ENCODE peak calls at places on chromosomes 1 and 21, in five cellular contexts. P is effector memory CD4-positive, alpha-beta T cell; I is fibroblast of lung; G is prostate gland; A is CD8-positive, alpha-beta T cell. Z is an unnamed sample.

GRCh38 chr1:14970799-14971141 is 182.8 kb upstream of the TMEM51 start:
- DNase-seq in A (no peak), I (no peak), P (no peak), G (no peak), Z (no peak)

GRCh38 chr1:1039145-1039910 is 19.4 kb downstream of the AGRN start:
- DNase-seq in I (no peak), G (no peak), P (no peak), A (no peak), Z (no peak)

GRCh38 chr1:97920275-97920831 is 481 bp downstream of the DPYD start:
- DNase-seq in G (no peak), A (no peak), P (no peak), I (peak; percentile 44), Z (peak; percentile 10)

GRCh38 chr1:15851251-15852035 is 3.9 kb downstream of the SPEN start:
- DNase-seq in I (no peak), A (no peak), G (no peak), P (no peak), Z (no peak)

GRCh38 chr1:36247538-36247937 is 23.3 kb downstream of the THRAP3 start:
- DNase-seq in G (no peak), P (no peak), I (no peak), A (no peak), Z (no peak)

GRCh38 chr1:47651311-47652089 is 213.7 kb downstream of the FOXD2 start:
- DNase-seq in P (no peak), I (no peak), A (no peak), G (no peak), Z (no peak)

GRCh38 chr1:6975991-6976390 is 190.7 kb downstream of the CAMTA1 start:
- DNase-seq in A (no peak), G (no peak), P (no peak), I (no peak), Z (no peak)

GRCh38 chr1:230199034-230199433 is 132.0 kb downstream of the GALNT2 start:
- DNase-seq in P (no peak), A (no peak), G (no peak), I (no peak), Z (no peak)

GRCh38 chr1:234745844-234746797 is 136.1 kb upstream of the IRF2BP2 start:
- DNase-seq in G (no peak), A (no peak), P (no peak), I (no peak), Z (no peak)

GRCh38 chr21:46605759-46606426 is 1.0 kb upstream of the S100B start:
- DNase-seq in P (peak; percentile 16), A (peak; percentile 59), G (no peak), I (no peak), Z (peak; percentile 42)

GRCh38 chr1:111227875-111228747 is 598 bp downstream of the CHI3L2 start:
- DNase-seq in I (peak; percentile 92), A (no peak), P (no peak), G (peak; percentile 13), Z (no peak)

GRCh38 chr1:16068356-16069270 is 4.8 kb downstream of the FAM131C start:
- DNase-seq in I (no peak), G (no peak), A (no peak), P (no peak), Z (no peak)

GRCh38 chr1:41844255-41844654 is 74.5 kb downstream of the HIVEP3 start:
- DNase-seq in A (no peak), I (no peak), P (no peak), G (no peak), Z (no peak)

GRCh38 chr1:211229365-211229759 is 29.8 kb upstream of the RCOR3 start:
- DNase-seq in A (peak; percentile 9), P (no peak), G (no peak), I (no peak), Z (no peak)

GRCh38 chr1:245195398-245195797 is 40.6 kb downstream of the KIF26B start:
- DNase-seq in A (no peak), P (no peak), I (no peak), G (no peak), Z (no peak)

DNA sequence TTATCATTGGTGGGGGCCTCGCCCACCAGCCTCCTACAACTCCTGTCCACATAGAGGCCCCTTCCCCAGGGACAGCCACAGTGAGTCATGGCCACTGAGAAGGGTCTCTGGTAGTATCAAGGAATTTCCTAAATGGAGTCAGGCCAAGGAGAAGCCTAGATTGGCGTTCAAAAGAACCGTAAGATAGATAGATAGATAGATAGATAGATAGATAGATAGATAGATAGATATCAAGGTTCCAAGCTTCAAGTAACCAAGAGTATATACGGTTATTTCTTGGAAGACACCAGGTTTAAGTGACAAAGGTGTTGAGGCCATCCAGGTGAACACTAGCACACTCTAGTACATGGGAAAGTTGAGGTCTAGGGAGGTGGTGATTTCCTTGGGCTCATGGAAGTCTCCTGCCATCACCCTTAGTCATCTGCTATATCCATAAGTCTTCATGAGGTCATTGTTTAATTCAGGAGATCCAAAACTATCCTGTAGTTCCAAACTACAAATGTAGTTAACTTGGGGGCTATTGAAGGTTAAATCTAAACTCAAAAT is 121.5 kb downstream of the SYT2 start:
- DNase-seq in P (no peak), A (no peak), I (no peak), G (no peak), Z (no peak)
- H3K27ac ChIP-seq in P (no peak overlapping the region), A (no peak overlapping the region), I (peak overlapping the region; percentile 93), G (peak overlapping the region; percentile 9), Z (no peak overlapping the region)

DNA sequence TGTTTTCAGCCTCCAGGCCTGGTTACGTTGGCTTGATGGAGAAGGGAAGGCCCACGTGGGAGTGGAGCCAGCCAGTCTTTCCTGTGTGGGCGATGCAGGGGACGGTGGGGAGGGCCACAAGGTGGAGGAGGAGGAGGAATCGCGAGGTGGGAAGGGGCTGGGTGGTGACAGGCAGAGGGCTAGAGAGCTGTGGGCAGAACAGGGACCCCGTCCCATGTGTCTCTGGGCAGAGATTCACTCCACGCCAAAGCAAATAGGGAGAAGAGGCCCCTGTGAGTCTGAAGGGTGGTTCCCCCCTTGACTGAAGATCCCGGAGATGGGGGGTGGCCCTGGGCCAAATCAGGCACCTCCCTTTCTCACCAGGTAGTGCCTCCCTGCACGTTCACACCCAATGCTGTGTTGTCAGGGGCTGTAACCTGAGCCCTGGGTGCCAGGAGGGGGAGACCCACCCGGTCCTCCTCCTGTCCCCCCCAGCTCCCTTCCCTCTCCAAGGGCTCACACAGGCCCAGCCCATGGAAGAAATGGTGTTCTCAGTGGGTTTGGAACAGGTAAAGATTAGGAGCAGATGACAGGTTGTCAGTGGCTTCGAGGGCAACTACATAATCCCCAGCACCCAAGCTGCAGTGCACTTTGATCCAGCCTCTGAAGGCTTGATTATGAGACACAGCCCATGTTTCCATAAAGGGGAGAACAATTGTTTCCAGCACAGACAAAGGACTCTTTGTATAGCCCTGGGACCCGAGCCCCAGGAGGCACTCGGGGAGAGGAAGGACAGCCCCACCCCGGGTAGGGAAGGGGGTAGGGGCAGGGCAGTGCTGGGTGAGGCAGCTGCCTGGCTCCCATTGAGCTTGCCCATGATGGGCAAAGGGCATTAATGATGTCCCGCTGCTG is 37.7 kb upstream of the GPR37L1 start:
- DNase-seq in I (no peak), P (no peak), A (no peak), G (peak; percentile 76), Z (no peak)
- H3K27ac ChIP-seq in I (no peak overlapping the region), P (no peak overlapping the region), A (no peak overlapping the region), G (peak overlapping the region; percentile 53), Z (no peak overlapping the region)

GRCh38 chr1:9624081-9624480 is 27.4 kb upstream of the PIK3CD start:
- DNase-seq in I (no peak), P (no peak), A (no peak), G (no peak), Z (no peak)

GRCh38 chr1:9613625-9614299 is 25.1 kb downstream of the TMEM201 start:
- DNase-seq in A (no peak), G (no peak), P (no peak), I (no peak), Z (no peak)

GRCh38 chr1:9621032-9621431 is 30.5 kb upstream of the PIK3CD start:
- DNase-seq in A (no peak), G (no peak), I (no peak), P (no peak), Z (no peak)

GRCh38 chr1:9615316-9616063 is 26.8 kb downstream of the TMEM201 start:
- DNase-seq in A (peak; percentile 58), P (no peak), G (no peak), I (peak; percentile 38), Z (peak; percentile 50)

GRCh38 chr1:9618912-9619679 is 30.4 kb downstream of the TMEM201 start:
- DNase-seq in P (no peak), G (no peak), A (no peak), I (no peak), Z (no peak)
- H3K27ac ChIP-seq in P (no peak overlapping the region), G (no peak overlapping the region), A (no peak overlapping the region), I (no peak overlapping the region), Z (no peak overlapping the region)

DNA sequence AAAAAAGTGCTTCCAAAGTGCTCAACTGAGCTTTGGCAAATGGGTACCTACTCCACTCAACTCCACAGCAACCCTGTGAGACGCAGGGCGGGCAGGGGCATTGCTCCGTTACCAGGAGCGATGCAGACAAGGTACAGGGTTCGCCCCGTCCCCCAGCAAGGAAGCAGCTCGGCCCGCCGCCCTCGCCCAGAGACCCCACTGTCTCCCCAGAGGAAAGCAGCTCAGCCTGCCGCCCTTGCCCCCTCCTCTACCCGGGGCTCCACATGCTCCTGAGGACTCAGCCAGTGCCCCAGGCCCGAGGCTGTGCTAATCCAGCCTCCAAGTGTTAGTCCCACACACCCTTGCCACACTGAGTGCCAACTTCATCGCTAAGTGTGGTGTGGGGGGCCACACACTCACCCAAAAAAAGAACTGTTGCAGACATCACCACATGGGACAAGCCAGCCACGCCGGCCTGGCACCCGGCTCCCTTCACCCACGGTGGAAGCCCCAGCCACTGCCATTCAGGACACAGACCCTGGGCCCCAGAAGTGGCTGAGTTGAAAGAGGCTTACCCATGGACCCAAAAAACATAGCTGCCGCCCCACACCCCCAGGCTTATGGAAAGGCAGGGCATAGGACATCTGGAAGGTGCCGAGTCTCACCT is 26.3 kb downstream of the WDR4 start:
- DNase-seq in A (no peak), G (no peak), P (no peak), I (no peak), Z (no peak)
- H3K27ac ChIP-seq in A (no peak overlapping the region), G (no peak overlapping the region), P (no peak overlapping the region), I (no peak overlapping the region), Z (no peak overlapping the region)

DNA sequence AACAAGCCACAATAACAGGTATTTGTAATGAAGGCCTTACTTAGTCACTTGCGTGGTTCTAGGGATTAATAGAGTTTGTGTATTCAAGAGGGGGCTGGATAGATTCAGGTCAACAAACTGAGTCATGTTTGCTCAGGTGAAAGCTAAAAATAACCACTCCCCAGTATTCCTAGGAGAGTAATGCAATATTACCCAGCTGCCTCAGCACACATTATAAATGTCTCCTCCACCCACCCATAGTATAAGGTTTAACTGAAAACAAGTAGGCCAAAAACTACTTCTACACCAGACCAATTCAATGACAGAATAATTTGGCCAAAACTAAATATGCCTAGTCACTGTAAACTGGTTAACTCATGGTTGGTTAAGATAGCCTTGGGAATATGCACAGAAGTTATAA is 34.4 kb downstream of the WLS start:
- DNase-seq in G (peak; percentile 29), P (no peak), I (no peak), A (no peak), Z (no peak)
- H3K27ac ChIP-seq in G (peak overlapping the region; percentile 36), P (no peak overlapping the region), I (peak overlapping the region; percentile 13), A (no peak overlapping the region), Z (no peak overlapping the region)

GRCh38 chr21:16422702-16423101 is 692.9 kb downstream of the USP25 start:
- DNase-seq in I (no peak), P (no peak), G (no peak), A (no peak), Z (no peak)

GRCh38 chr21:16418211-16418610 is 688.4 kb downstream of the USP25 start:
- DNase-seq in P (no peak), G (no peak), A (no peak), I (peak; percentile 15), Z (no peak)

GRCh38 chr21:16419188-16419874 is 689.5 kb downstream of the USP25 start:
- DNase-seq in G (peak; percentile 68), I (peak; percentile 95), P (no peak), A (no peak), Z (no peak)

GRCh38 chr21:16418663-16419062 is 688.9 kb downstream of the USP25 start:
- DNase-seq in A (no peak), I (no peak), P (no peak), G (no peak), Z (no peak)

GRCh38 chr21:16420086-16420724 is 690.4 kb downstream of the USP25 start:
- DNase-seq in I (peak; percentile 69), G (peak; percentile 67), P (no peak), A (no peak), Z (no peak)
- H3K27ac ChIP-seq in I (no peak overlapping the region), G (peak overlapping the region; percentile 79), P (no peak overlapping the region), A (no peak overlapping the region), Z (no peak overlapping the region)